ENCODE peak calls at places on chromosomes 1 and 21, in eight cellular contexts. M is prostate gland, Z is esophagus muscularis mucosa, R is breast epithelium, A is suprapubic skin, N is HCT116, U is stomach, Y is upper lobe of left lung. C is an unnamed sample.

GRCh38 chr21:35616090-35616489 is 444.2 kb downstream of the SETD4 start:
- DNase-seq in M (no peak), Z (no peak), R (no peak), A (no peak), N (peak; percentile 3), U (no peak), Y (no peak), C (no peak)

GRCh38 chr1:215597961-215598360 is 30.9 kb downstream of the KCTD3 start:
- DNase-seq in M (no peak), Z (no peak), R (no peak), A (no peak), N (no peak), U (no peak), Y (no peak), C (no peak)

GRCh38 chr1:237736372-237737029 is 154.2 kb downstream of the ZP4 start:
- DNase-seq in M (no peak), Z (no peak), R (no peak), A (no peak), N (no peak), U (no peak), Y (no peak), C (no peak)

GRCh38 chr1:198934901-198935301 is 296.1 kb downstream of the PTPRC start:
- DNase-seq in M (no peak), Z (no peak), R (no peak), A (no peak), N (no peak), U (no peak), Y (no peak), C (no peak)

GRCh38 chr1:228073870-228074545 is 8.5 kb upstream of the ARF1 start:
- DNase-seq in M (no peak), Z (no peak), R (no peak), A (peak; percentile 24), N (no peak), U (peak; percentile 31), Y (no peak), C (peak; percentile 74)

GRCh38 chr1:1202831-1203560 is 3.4 kb downstream of the TNFRSF18 start:
- DNase-seq in M (no peak), Z (no peak), R (no peak), A (no peak), N (no peak), U (no peak), Y (peak; percentile 78), C (peak; percentile 73)

GRCh38 chr1:51946300-51946699 is 44.2 kb downstream of the RAB3B start:
- DNase-seq in M (no peak), Z (no peak), R (no peak), A (no peak), N (no peak), U (no peak), Y (no peak), C (no peak)

GRCh38 chr1:117633423-117633822 is 27.6 kb downstream of the TENT5C start:
- DNase-seq in M (no peak), Z (no peak), R (no peak), A (no peak), N (no peak), U (peak; percentile 68), Y (peak; percentile 45), C (peak; percentile 45)

GRCh38 chr1:177568702-177569101 is 397.9 kb downstream of the BRINP2 start:
- DNase-seq in M (no peak), Z (no peak), R (no peak), A (no peak), N (no peak), U (no peak), Y (no peak), C (no peak)

GRCh38 chr1:201985355-201985754 is 2.9 kb downstream of the RNPEP start:
- DNase-seq in M (no peak), Z (no peak), R (no peak), A (no peak), N (no peak), U (no peak), Y (no peak), C (no peak)

GRCh38 chr1:201984446-201984845 is 2.0 kb downstream of the RNPEP start:
- DNase-seq in M (no peak), Z (no peak), R (no peak), A (no peak), N (no peak), U (no peak), Y (no peak), C (no peak)

GRCh38 chr1:201988593-201988992 is 6.1 kb downstream of the RNPEP start:
- DNase-seq in M (no peak), Z (no peak), R (no peak), A (no peak), N (no peak), U (no peak), Y (no peak), C (peak; percentile 41)

GRCh38 chr1:201982082-201982922 is at the start of gene RNPEP:
- DNase-seq in M (peak; percentile 67), Z (peak; percentile 93), R (peak; percentile 42), A (peak; percentile 80), N (no peak), U (peak; percentile 81), Y (peak; percentile 98), C (peak; percentile 94)

DNA sequence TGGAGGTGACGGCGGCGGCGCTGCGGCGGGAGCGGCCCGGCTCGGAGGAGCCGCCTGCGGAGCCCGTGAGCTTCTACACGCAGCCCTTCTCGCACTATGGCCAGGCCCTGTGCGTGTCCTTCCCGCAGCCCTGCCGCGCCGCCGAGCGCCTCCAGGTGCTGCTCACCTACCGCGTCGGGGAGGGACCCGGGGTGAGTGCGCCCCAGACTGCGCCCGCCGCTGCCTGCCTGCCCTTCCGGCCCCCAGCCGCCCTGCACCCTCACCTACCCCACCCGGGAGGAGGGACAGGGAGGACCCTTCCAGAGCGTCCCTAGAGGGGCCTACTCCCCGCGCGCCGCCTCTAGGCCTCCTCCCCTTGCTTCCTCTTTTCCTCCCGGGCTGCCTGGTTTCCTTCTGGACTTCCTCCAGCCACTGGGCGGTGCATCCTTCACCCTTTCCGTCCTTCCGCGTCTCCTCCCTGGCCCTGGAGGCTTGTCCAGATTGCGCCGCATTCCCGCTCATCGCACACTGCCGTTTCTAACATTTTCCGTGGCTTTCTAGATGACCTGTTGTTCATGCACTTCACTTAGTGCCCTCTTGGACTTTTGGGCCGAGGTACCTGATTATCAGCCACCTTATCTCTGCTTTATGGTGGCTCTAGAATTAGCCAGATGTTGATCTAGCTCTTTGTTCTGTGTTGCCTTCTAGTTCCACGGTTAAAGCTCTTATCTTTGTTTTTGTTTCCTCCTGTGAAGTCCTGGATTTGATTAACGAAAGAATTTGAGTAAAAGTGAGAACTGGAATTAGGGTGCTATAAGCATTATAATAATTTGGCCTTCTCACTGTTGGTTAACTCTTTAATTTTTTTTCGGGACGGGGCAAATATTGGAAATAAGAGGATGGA is 716 bp downstream of the RNPEP start:
- DNase-seq in M (peak; percentile 51), Z (peak; percentile 95), R (peak; percentile 53), A (peak; percentile 88), N (peak; percentile 51), U (peak; percentile 74), Y (peak; percentile 94), C (peak; percentile 92)
- H3K27ac ChIP-seq in M (peak overlapping the region; percentile 89), Z (peak overlapping the region; percentile 88), R (peak overlapping the region; percentile 93), A (peak overlapping the region; percentile 92), N (peak overlapping the region; percentile 90), U (peak overlapping the region; percentile 93), Y (peak overlapping the region; percentile 92), C (peak overlapping the region; percentile 96)

DNA sequence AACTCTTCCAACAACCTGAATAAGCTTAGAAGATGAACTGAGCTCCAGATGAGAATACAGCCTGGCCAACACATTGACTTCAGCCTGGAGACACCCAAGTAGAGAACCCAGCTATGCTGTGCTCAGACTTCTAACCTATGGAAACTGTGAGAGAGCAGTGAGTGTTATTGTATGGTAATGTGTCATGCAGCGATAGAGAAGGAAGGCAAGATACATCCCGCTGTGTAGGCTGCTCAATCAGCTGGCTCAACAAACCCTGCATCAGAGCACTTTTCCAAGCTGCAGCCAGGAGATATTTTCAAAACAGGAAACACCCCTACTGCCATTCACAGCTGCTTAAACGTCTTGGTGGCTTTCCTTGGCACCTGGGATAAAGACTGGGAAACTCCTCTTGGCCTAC is 321.3 kb downstream of the SIPA1L2 start:
- DNase-seq in M (no peak), Z (no peak), R (no peak), A (no peak), N (no peak), U (no peak), Y (no peak), C (no peak)
- TF ChIP-seq POLR2AphosphoS5 in M (no peak), Z (no peak), R (no peak), A (no peak), N (no peak), U (no peak), Y (no peak), C (no peak)

GRCh38 chr1:21707891-21708290 is 38.7 kb upstream of the RAP1GAP start:
- DNase-seq in M (no peak), Z (no peak), R (no peak), A (no peak), N (no peak), U (no peak), Y (no peak), C (no peak)
- H3K9me3 ChIP-seq in M (no peaks in the 10 kb centered on the region), Z (no peaks in the 10 kb centered on the region), R (no peaks in the 10 kb centered on the region), A (no peaks in the 10 kb centered on the region), N (no peaks in the 10 kb centered on the region), U (no peaks in the 10 kb centered on the region), Y (no peaks in the 10 kb centered on the region), C (no peaks in the 10 kb centered on the region)

GRCh38 chr1:234965128-234965527 is 163.5 kb downstream of the TOMM20 start:
- DNase-seq in M (no peak), Z (no peak), R (no peak), A (no peak), N (no peak), U (no peak), Y (no peak), C (no peak)

GRCh38 chr1:234961468-234962339 is 166.9 kb downstream of the TOMM20 start:
- DNase-seq in M (peak; percentile 69), Z (no peak), R (no peak), A (peak; percentile 56), N (no peak), U (no peak), Y (no peak), C (no peak)

GRCh38 chr1:234963180-234963903 is 165.3 kb downstream of the TOMM20 start:
- DNase-seq in M (peak; percentile 55), Z (no peak), R (peak; percentile 91), A (peak; percentile 88), N (no peak), U (peak; percentile 88), Y (peak; percentile 93), C (peak; percentile 97)

GRCh38 chr1:234962340-234962989 is 166.2 kb downstream of the TOMM20 start:
- DNase-seq in M (no peak), Z (no peak), R (no peak), A (peak; percentile 74), N (no peak), U (no peak), Y (no peak), C (no peak)

DNA sequence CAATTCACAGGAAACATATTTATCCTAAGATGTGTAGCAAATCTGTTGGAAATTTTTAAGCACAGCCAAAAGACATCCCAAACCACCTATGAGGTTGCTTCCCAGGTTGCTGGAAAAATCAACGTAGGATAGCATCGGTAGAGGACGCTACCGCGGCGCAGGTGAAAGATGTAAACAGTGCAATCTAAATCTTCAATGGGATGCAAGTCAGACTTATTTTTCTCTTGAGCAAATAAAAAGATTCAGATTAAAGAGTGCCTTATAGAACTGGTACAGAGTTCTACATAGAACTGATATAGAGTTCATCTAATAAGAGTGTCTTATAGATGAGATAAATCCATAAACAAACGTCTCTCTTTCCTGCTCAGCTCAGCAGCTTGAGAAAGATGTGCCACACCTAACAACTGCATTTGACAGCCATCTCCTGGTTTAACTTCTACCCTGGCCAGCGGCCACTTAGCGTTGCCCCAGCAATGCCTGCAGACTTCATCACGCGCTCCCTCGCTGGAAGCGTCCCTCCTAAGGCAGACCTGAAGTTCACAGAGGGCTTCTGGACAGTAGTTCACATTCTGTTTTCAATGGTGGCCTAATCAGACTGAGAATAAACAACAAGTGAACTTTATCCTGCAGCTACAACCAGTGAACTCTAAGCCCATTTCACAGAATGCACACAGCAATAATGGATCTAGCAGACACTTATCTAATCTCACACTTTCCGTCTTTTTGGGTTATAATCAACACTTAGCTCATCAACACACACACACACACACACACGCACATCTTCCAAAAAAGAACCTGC is 164.5 kb downstream of the TOMM20 start:
- DNase-seq in M (no peak), Z (no peak), R (no peak), A (no peak), N (no peak), U (peak; percentile 66), Y (no peak), C (no peak)
- H3K27ac ChIP-seq in M (peak overlapping the region; percentile 57), Z (peak overlapping the region; percentile 69), R (peak overlapping the region; percentile 91), A (peak overlapping the region; percentile 82), N (no peak overlapping the region), U (peak overlapping the region; percentile 93), Y (peak overlapping the region; percentile 86), C (peak overlapping the region; percentile 94)

C was measured in spleen.